ENCODE peak calls at places on chromosome 16, in nine cellular contexts. A is neuronal stem cell; K is colonic mucosa; C is skeletal muscle cell; D is BJ; F is cardiac fibroblast; T is CD8-positive, alpha-beta T cell; E is upper lobe of right lung; P is ovary. W is an unnamed sample.

GRCh38 chr16:31475949-31476304 is 4.0 kb downstream of the TGFB1I1 start:
- DNase-seq in K (peak; percentile 70), P (no peak), E (peak; percentile 81), D (no peak), F (no peak), T (no peak), C (no peak), A (no peak), W (no peak)

GRCh38 chr16:73735018-73735417 is 561.6 kb upstream of the PSMD7 start:
- DNase-seq in P (no peak), E (no peak), C (no peak), D (peak; percentile 37), T (no peak), A (no peak), F (peak; percentile 19), K (no peak), W (no peak)

GRCh38 chr16:86497551-86498021 is 12.7 kb upstream of the FOXF1 start:
- DNase-seq in F (no peak), D (no peak), C (no peak), E (no peak), A (no peak), K (no peak), P (no peak), T (no peak), W (no peak)

GRCh38 chr16:28208131-28208530 is 3.6 kb downstream of the XPO6 start:
- DNase-seq in T (no peak), K (no peak), A (no peak), D (no peak), C (no peak), E (no peak), F (no peak), P (no peak), W (no peak)

GRCh38 chr16:75792781-75793180 is 66.5 kb upstream of the CPHXL start:
- DNase-seq in C (no peak), P (no peak), E (no peak), D (no peak), K (no peak), A (no peak), T (no peak), F (no peak), W (no peak)

GRCh38 chr16:17296412-17296811 is 174.3 kb downstream of the XYLT1 start:
- DNase-seq in K (no peak), P (no peak), C (no peak), A (no peak), D (no peak), F (no peak), T (no peak), E (no peak), W (no peak)

GRCh38 chr16:66942981-66943380 is 7.7 kb downstream of the CES2 start:
- DNase-seq in T (no peak), K (no peak), F (no peak), E (no peak), D (no peak), A (no peak), P (no peak), C (no peak), W (no peak)

GRCh38 chr16:24748242-24748641 is 18.8 kb downstream of the TNRC6A start:
- DNase-seq in C (peak; percentile 83), D (peak; percentile 73), E (no peak), P (peak; percentile 47), T (no peak), K (no peak), F (peak; percentile 88), A (no peak), W (no peak)

GRCh38 chr16:50261707-50262235 is 4.6 kb upstream of the ADCY7 start:
- DNase-seq in K (peak; percentile 26), P (no peak), T (no peak), D (no peak), F (no peak), C (no peak), A (no peak), E (peak; percentile 64), W (no peak)

GRCh38 chr16:51129105-51129504 is 22.0 kb downstream of the SALL1 start:
- DNase-seq in E (no peak), A (no peak), C (no peak), D (no peak), F (no peak), T (no peak), K (no peak), P (no peak), W (no peak)

GRCh38 chr16:19294156-19294649 is 8.7 kb downstream of the CLEC19A start:
- DNase-seq in E (peak; percentile 81), C (no peak), P (no peak), F (peak; percentile 1), T (no peak), D (no peak), K (no peak), A (no peak), W (no peak)

DNA sequence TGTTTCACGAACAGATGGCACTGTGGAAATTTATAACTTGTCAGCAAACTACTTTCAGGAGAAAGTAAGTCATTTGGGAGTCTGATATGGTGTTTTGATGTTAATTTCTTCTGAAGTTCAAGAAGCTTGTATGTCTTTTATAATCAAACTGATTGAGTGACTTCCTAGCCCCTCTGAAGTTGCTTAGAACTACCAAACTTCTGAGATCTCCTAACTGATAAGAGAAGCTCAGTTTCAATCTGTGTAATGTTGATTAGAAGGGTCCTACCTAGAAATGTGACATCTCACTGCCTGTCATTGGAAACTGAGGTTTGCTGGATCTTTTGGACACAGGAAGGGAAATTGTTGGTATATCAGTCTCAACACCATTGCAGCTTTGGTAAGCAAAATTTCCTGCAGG is 1.1 kb downstream of the UTP4 start:
- DNase-seq in A (no peak), T (no peak), E (no peak), C (no peak), K (no peak), P (no peak), D (no peak), F (no peak), W (peak; percentile 28)
- H3K4me3 ChIP-seq in A (no peak overlapping the region), T (peak overlapping the region; percentile 92), E (peak overlapping the region; percentile 87), C (peak overlapping the region; percentile 98), K (peak overlapping the region; percentile 85), P (no peak overlapping the region), D (peak overlapping the region; percentile 98), F (no peak overlapping the region), W (peak overlapping the region; percentile 98)

GRCh38 chr16:80543162-80543561 is 2.4 kb downstream of the DYNLRB2 start:
- DNase-seq in C (no peak), P (no peak), K (no peak), E (no peak), D (no peak), A (no peak), F (no peak), T (no peak), W (no peak)

GRCh38 chr16:80544326-80544725 is 3.5 kb downstream of the DYNLRB2 start:
- DNase-seq in A (no peak), F (no peak), E (no peak), C (no peak), P (no peak), T (no peak), K (no peak), D (no peak), W (no peak)

GRCh38 chr16:80541306-80541694 is 507 bp downstream of the DYNLRB2 start:
- DNase-seq in K (no peak), D (no peak), C (no peak), A (no peak), F (no peak), T (no peak), E (no peak), P (no peak), W (no peak)

GRCh38 chr16:80536246-80536645 is 4.5 kb upstream of the DYNLRB2 start:
- DNase-seq in A (no peak), K (no peak), E (no peak), C (no peak), P (no peak), F (no peak), T (no peak), D (no peak), W (no peak)

GRCh38 chr16:80540516-80541305 is at the start of gene DYNLRB2:
- DNase-seq in T (peak; percentile 95), K (peak; percentile 96), A (peak; percentile 80), D (peak; percentile 58), F (peak; percentile 96), P (peak; percentile 92), C (peak; percentile 81), E (peak; percentile 98), W (peak; percentile 80)
- H3K4me3 ChIP-seq in T (peak within 1 kb of the TSS; percentile 78), K (peak within 1 kb of the TSS; percentile 54), A (peak within 1 kb of the TSS; percentile 91), D (peak within 1 kb of the TSS; percentile 70), F (peak within 1 kb of the TSS; percentile 77), P (peak within 1 kb of the TSS; percentile 48), C (peak within 1 kb of the TSS; percentile 70), E (peak within 1 kb of the TSS; percentile 65), W (peak within 1 kb of the TSS; percentile 58)

DNA sequence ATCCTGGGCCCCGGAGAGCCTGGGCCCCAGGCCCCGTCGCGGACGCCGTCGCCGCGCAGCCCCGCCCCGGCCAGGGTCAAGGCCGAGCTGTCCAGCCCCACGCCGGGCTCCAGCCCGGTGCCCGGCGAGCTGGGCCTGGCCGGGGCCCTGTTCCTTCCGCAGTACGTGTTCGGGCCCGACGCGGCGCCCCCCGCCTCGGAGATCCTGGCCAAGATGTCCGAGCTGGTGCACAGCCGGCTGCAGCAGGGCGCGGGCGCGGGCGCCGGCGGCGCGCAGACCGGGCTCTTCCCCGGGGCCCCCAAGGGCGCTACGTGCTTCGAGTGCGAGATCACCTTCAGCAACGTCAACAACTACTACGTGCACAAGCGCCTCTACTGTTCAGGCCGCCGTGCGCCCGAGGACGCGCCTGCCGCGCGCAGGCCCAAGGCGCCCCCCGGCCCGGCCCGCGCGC is 36.8 kb upstream of the ZC3H18 start:
- DNase-seq in T (no peak), A (peak; percentile 29), P (peak; percentile 63), C (peak; percentile 22), D (no peak), E (no peak), F (peak; percentile 30), K (no peak), W (no peak)
- H3K4me3 ChIP-seq in T (no peak overlapping the region), A (peak overlapping the region; percentile 90), P (peak overlapping the region; percentile 65), C (peak overlapping the region; percentile 34), D (peak overlapping the region; percentile 26), E (peak overlapping the region; percentile 43), F (no peak overlapping the region), K (peak overlapping the region; percentile 33), W (no peak overlapping the region)

GRCh38 chr16:1154887-1155331 is 2.0 kb downstream of the CACNA1H start:
- DNase-seq in E (no peak), K (no peak), T (no peak), A (no peak), P (no peak), F (no peak), C (no peak), D (no peak), W (no peak)
- H3K4me3 ChIP-seq in E (peak overlapping the region; percentile 19), K (no peak overlapping the region), T (no peak overlapping the region), A (no peak overlapping the region), P (peak overlapping the region; percentile 52), F (no peak overlapping the region), C (peak overlapping the region; percentile 43), D (no peak overlapping the region), W (no peak overlapping the region)

GRCh38 chr16:72013389-72013788 is 4.8 kb downstream of the DHODH start:
- DNase-seq in P (peak; percentile 51), F (peak; percentile 52), E (peak; percentile 72), K (no peak), D (no peak), C (peak; percentile 12), T (no peak), A (no peak), W (no peak)
- H3K4me3 ChIP-seq in P (no peak overlapping the region), F (no peak overlapping the region), E (peak overlapping the region; percentile 3), K (no peak overlapping the region), D (no peak overlapping the region), C (no peak overlapping the region), T (no peak overlapping the region), A (no peak overlapping the region), W (no peak overlapping the region)

DNA sequence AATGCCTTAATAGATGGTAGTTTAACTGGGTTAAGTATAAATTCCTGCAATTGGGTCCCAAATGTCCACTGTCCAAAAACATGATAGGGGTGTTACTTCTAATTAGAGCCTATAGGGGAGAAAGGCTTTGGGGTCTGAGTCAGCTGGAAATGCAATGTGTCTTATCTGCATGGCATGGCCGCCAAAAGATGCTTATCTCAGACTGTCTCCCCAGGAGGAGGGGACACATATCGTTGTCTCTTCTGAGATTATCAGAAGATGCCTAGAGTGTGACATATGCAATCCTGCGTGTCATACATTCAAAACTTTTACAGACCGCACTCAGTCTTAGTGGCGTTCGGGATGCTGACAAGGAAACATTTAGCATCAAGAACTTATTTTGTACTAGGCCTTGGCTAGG is 442.9 kb downstream of the GRIN2A start:
- DNase-seq in T (no peak), F (no peak), D (no peak), E (no peak), A (no peak), P (no peak), K (no peak), C (no peak), W (no peak)
- H3K4me3 ChIP-seq in T (no peak overlapping the region), F (no peak overlapping the region), D (no peak overlapping the region), E (no peak overlapping the region), A (no peak overlapping the region), P (no peak overlapping the region), K (no peak overlapping the region), C (no peak overlapping the region), W (no peak overlapping the region)

W was measured in Jurkat, Clone E6-1.